ENCODE peak calls at places on chromosomes 6 and 20, in four cellular contexts. One of them, this sample, is unnamed.
A peak's percentile ranks its signal among the peaks of the same experiment; 100 is the strongest.

GRCh38 chr6:134217516-134218140 is 100.3 kb downstream of the SGK1 start:
- DNase-seq in AG09309: no peak
- DNase-seq in lung: no peak
- DNase-seq in stomach: no peak
- DNase-seq in this sample: no peak

GRCh38 chr6:48979085-48979484 is 484.0 kb downstream of the MMUT start:
- DNase-seq in AG09309: no peak
- DNase-seq in lung: no peak
- DNase-seq in stomach: no peak
- DNase-seq in this sample: no peak

GRCh38 chr20:49479785-49480184 is 2.7 kb downstream of the KCNB1 start:
- DNase-seq in AG09309: no peak
- DNase-seq in lung: no peak
- DNase-seq in stomach: no peak
- DNase-seq in this sample: no peak

GRCh38 chr6:23663652-23664051 is 462.4 kb upstream of the NRSN1 start:
- DNase-seq in AG09309: no peak
- DNase-seq in lung: no peak
- DNase-seq in stomach: no peak
- DNase-seq in this sample: no peak

GRCh38 chr6:40998661-40999060 is 40.4 kb downstream of the UNC5CL start:
- DNase-seq in AG09309: no peak
- DNase-seq in lung: no peak
- DNase-seq in stomach: no peak
- DNase-seq in this sample: no peak

GRCh38 chr20:33465536-33466302 is 22.2 kb upstream of the SNTA1 start:
- DNase-seq in AG09309: no peak
- DNase-seq in lung: no peak
- DNase-seq in stomach: no peak
- DNase-seq in this sample: no peak

GRCh38 chr6:109322825-109323580 is 59.3 kb downstream of the CD164 start:
- DNase-seq in AG09309: no peak
- DNase-seq in lung: peak; percentile 45
- DNase-seq in stomach: no peak
- DNase-seq in this sample: no peak

GRCh38 chr6:14316911-14317535 is 199.5 kb downstream of the CD83 start:
- DNase-seq in AG09309: no peak
- DNase-seq in lung: no peak
- DNase-seq in stomach: peak; percentile 61
- DNase-seq in this sample: peak; percentile 10

GRCh38 chr20:57835462-57836455 is 125.9 kb upstream of the PMEPA1 start:
- DNase-seq in AG09309: no peak
- DNase-seq in lung: no peak
- DNase-seq in stomach: no peak
- DNase-seq in this sample: no peak

GRCh38 chr6:89268776-89269175 is 46.3 kb downstream of the GABRR2 start:
- DNase-seq in AG09309: no peak
- DNase-seq in lung: no peak
- DNase-seq in stomach: no peak
- DNase-seq in this sample: no peak

GRCh38 chr20:11521831-11522230 is 395.9 kb upstream of the BTBD3 start:
- DNase-seq in AG09309: no peak
- DNase-seq in lung: no peak
- DNase-seq in stomach: no peak
- DNase-seq in this sample: no peak

GRCh38 chr20:35320396-35321126 is 28.3 kb upstream of the FAM83C start:
- DNase-seq in AG09309: no peak
- DNase-seq in lung: no peak
- DNase-seq in stomach: no peak
- DNase-seq in this sample: no peak

GRCh38 chr6:170553686-170554085 is 483 bp upstream of the TBP start:
- DNase-seq in AG09309: no peak
- DNase-seq in lung: peak; percentile 35
- DNase-seq in stomach: peak; percentile 32
- DNase-seq in this sample: peak; percentile 56

GRCh38 chr20:61191096-61191495 is 61.0 kb upstream of the CDH4 start:
- DNase-seq in AG09309: no peak
- DNase-seq in lung: no peak
- DNase-seq in stomach: no peak
- DNase-seq in this sample: no peak

GRCh38 chr20:528923-529594 is 14.5 kb downstream of the CSNK2A1 start:
- DNase-seq in AG09309: peak; percentile 68
- DNase-seq in lung: no peak
- DNase-seq in stomach: no peak
- DNase-seq in this sample: no peak

GRCh38 chr6:41460742-41461336 is 85.3 kb upstream of the FOXP4 start:
- DNase-seq in AG09309: no peak
- DNase-seq in lung: no peak
- DNase-seq in stomach: no peak
- DNase-seq in this sample: no peak

GRCh38 chr6:125858427-125859320 is 67.9 kb downstream of the NCOA7 start:
- DNase-seq in AG09309: no peak
- DNase-seq in lung: peak; percentile 49
- DNase-seq in stomach: peak; percentile 62
- DNase-seq in this sample: no peak

GRCh38 chr20:52592567-52592966 is 379.6 kb upstream of the TSHZ2 start:
- DNase-seq in AG09309: no peak
- DNase-seq in lung: no peak
- DNase-seq in stomach: no peak
- DNase-seq in this sample: no peak

GRCh38 chr6:106085984-106086832 is at the start of gene PRDM1:
- DNase-seq in AG09309: peak; percentile 47
- DNase-seq in lung: peak; percentile 90
- DNase-seq in stomach: peak; percentile 92
- DNase-seq in this sample: peak; percentile 68

GRCh38 chr6:99130897-99131873 is 183.4 kb upstream of the FBXL4 start:
- DNase-seq in AG09309: no peak
- DNase-seq in lung: no peak
- DNase-seq in stomach: no peak
- DNase-seq in this sample: no peak

GRCh38 chr6:132304891-132305305 is 96.4 kb downstream of the MOXD1 start:
- DNase-seq in AG09309: no peak
- DNase-seq in lung: no peak
- DNase-seq in stomach: no peak
- DNase-seq in this sample: no peak

GRCh38 chr6:42226251-42227143 is 8.8 kb upstream of the MRPS10 start:
- DNase-seq in AG09309: no peak
- DNase-seq in lung: no peak
- DNase-seq in stomach: no peak
- DNase-seq in this sample: no peak

GRCh38 chr20:58395604-58396003 is 6.6 kb downstream of the VAPB start:
- DNase-seq in AG09309: no peak
- DNase-seq in lung: no peak
- DNase-seq in stomach: no peak
- DNase-seq in this sample: no peak

GRCh38 chr6:151614630-151615029 is 120.8 kb downstream of the CCDC170 start:
- DNase-seq in AG09309: no peak
- DNase-seq in lung: no peak
- DNase-seq in stomach: no peak
- DNase-seq in this sample: no peak

GRCh38 chr6:56314683-56315523 is 67.5 kb upstream of the COL21A1 start:
- DNase-seq in AG09309: no peak
- DNase-seq in lung: no peak
- DNase-seq in stomach: no peak
- DNase-seq in this sample: peak; percentile 2

GRCh38 chr6:102841055-102841454 is 1447.5 kb downstream of the GRIK2 start:
- DNase-seq in AG09309: no peak
- DNase-seq in lung: no peak
- DNase-seq in stomach: no peak
- DNase-seq in this sample: peak; percentile 75

GRCh38 chr20:878511-879307 is 37.4 kb downstream of the ANGPT4 start:
- DNase-seq in AG09309: no peak
- DNase-seq in lung: no peak
- DNase-seq in stomach: no peak
- DNase-seq in this sample: no peak

GRCh38 chr20:43987531-43987930 is 72.9 kb downstream of the TOX2 start:
- DNase-seq in AG09309: no peak
- DNase-seq in lung: no peak
- DNase-seq in stomach: no peak
- DNase-seq in this sample: no peak

GRCh38 chr6:78476561-78476960 is 390.8 kb upstream of the IRAK1BP1 start:
- DNase-seq in AG09309: no peak
- DNase-seq in lung: no peak
- DNase-seq in stomach: no peak
- DNase-seq in this sample: no peak

GRCh38 chr6:32108094-32108627 is 977 bp downstream of the TNXB start:
- DNase-seq in AG09309: no peak
- DNase-seq in lung: no peak
- DNase-seq in stomach: peak; percentile 56
- DNase-seq in this sample: no peak

GRCh38 chr20:63652192-63652980 is 838 bp downstream of the STMN3 start:
- DNase-seq in AG09309: no peak
- DNase-seq in lung: no peak
- DNase-seq in stomach: no peak
- DNase-seq in this sample: no peak
- TF ChIP-seq CTCF in AG09309: no peak
- TF ChIP-seq CTCF in lung: no peak
- TF ChIP-seq CTCF in stomach: no peak
- TF ChIP-seq CTCF in this sample: no peak

DNA sequence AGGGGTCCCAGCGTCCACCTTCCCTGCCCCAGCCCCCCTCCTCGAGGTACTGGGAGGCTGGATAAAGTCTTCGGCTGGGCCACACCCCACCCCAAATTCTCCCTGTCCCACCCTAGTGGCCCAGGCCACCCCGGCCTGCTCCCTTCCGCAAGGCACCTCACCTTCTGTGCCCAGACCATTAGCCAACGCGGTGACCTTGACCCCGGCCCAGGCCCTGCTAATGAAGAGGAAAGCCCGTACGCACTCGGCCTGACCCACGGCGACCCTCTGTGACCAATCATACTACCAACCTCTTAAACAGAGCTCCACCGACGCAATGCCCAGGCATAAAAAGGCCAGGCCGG is 182 bp upstream of the OXT start:
- DNase-seq in AG09309: no peak
- DNase-seq in lung: no peak
- DNase-seq in stomach: no peak
- DNase-seq in this sample: no peak
- H3K4me3 ChIP-seq in AG09309: peak overlapping the region; percentile 32
- H3K4me3 ChIP-seq in lung: no peak overlapping the region
- H3K4me3 ChIP-seq in stomach: peak overlapping the region; percentile 60
- H3K4me3 ChIP-seq in this sample: no peak overlapping the region

GRCh38 chr6:18308070-18308735 is 43.9 kb upstream of the DEK start:
- DNase-seq in AG09309: peak; percentile 53
- DNase-seq in lung: no peak
- DNase-seq in stomach: no peak
- DNase-seq in this sample: no peak

GRCh38 chr6:18307006-18307405 is 42.7 kb upstream of the DEK start:
- DNase-seq in AG09309: peak; percentile 47
- DNase-seq in lung: no peak
- DNase-seq in stomach: no peak
- DNase-seq in this sample: no peak

DNA sequence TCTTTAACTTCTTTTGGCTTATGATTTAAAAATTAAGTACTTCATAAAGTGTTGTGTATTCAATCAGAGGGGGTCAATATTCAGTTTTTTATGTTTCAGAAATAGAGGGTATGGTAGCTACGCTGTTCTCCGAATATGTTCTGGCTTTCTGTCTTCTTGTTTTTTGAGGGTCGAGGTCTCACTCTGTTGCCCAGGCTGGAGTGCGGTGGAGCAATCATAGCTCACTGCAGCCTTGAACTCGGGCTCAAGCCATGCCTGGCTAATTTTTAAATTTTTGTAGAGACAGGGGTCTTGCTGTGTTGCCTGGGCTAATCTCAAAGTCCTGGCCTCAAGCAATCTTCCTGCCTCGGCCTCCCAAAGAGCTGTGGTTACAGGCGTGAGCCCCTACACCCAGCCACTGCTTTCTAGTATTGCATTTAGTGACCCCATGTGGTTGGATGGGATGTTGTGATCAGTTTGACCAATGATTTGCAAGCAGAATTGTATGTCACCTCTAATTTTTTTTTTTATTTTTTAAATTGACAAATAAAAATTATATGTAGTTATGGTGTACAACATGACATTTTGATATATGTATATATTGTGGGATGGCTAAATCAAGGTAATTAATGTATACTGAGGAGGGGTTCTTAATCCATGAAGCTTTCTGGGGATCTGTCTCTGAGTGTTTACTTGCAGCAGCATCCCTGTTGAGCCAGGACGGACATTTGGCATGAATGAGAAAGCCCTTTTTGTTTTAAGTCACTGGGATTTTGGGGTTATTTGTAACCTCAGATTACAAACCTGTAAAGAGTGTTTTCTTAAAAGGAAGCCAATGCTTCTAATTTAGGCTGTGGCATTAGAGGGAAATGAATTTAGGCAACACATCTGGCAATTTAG is 38.5 kb upstream of the DEK start:
- DNase-seq in AG09309: no peak
- DNase-seq in lung: no peak
- DNase-seq in stomach: no peak
- DNase-seq in this sample: no peak
- TF ChIP-seq CTCF in AG09309: no peak
- TF ChIP-seq CTCF in lung: no peak
- TF ChIP-seq CTCF in stomach: no peak
- TF ChIP-seq CTCF in this sample: peak; percentile 26

DNA sequence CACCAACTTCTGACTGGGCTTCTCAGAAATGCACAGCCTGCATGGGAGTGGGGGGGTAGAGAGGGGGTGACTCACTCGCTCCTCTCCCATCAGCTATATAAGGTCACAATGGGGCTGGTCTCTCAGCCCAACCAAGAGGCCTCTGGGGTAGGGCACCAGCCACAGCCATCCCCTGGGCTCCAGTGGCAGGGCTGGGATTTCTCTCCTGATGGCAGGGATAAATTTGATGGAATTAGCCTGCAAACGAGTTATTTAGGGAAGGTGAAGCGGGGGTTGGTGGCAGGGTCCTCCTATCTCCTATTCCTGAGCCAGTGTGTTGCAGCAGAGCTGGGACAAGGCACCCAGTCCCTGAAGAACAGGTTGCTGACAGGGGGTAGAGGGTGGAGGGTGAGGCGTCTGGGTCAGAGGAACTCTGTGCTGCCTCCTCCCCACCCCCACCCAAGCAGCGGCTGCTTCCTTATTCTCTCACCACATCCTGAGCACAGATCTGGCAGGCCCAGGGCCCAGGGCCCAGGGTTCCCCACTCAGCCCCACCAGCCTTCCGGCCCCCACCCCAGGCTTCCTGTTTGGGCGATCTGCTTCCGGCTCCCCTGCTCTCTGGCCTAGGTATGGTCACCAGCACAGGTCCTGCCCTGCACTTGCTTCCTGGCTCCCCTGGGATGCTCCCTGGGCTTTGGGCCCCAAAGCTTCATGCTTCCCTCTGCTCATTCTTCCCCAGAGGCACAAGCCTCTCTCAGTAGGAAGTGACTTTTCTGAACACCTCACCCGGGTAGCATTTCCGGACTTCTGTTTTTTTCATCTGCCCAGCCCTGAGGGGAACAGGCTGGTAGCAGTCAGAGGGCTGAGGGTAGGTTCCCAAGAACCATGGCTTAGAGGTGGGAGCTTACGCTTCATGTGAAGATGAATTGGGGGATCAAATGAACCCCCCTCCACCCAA is 4.0 kb downstream of the PPP1R18 start:
- DNase-seq in AG09309: peak; percentile 48
- DNase-seq in lung: peak; percentile 85
- DNase-seq in stomach: peak; percentile 72
- DNase-seq in this sample: no peak
- H3K4me3 ChIP-seq in AG09309: peak overlapping the region; percentile 89
- H3K4me3 ChIP-seq in lung: peak overlapping the region; percentile 66
- H3K4me3 ChIP-seq in stomach: peak overlapping the region; percentile 69
- H3K4me3 ChIP-seq in this sample: no peak overlapping the region